ENCODE peak calls at places on chromosomes 2 and 18, in five cellular contexts. G is fibroblast of lung, L is mammary epithelial cell, B is hepatocyte, O is astrocyte. Y is an unnamed sample.

GRCh38 chr18:24544141-24544498 is 83.7 kb downstream of the HRH4 start:
- DNase-seq in O (no peak), L (peak; percentile 38), B (peak; percentile 62), G (no peak), Y (peak; percentile 42)

GRCh38 chr18:8151176-8151575 is 458.1 kb upstream of the RAB12 start:
- DNase-seq in G (peak; percentile 24), O (no peak), B (no peak), L (no peak), Y (no peak)

GRCh38 chr2:104848526-104848925 is 5.4 kb upstream of the POU3F3 start:
- DNase-seq in L (no peak), O (no peak), B (no peak), G (peak; percentile 51), Y (no peak)

GRCh38 chr2:226548706-226549105 is 250.9 kb downstream of the IRS1 start:
- DNase-seq in B (no peak), O (peak; percentile 47), G (peak; percentile 58), L (no peak), Y (no peak)

GRCh38 chr2:9984217-9984739 is 32.8 kb downstream of the GRHL1 start:
- DNase-seq in O (peak; percentile 32), B (peak; percentile 56), L (peak; percentile 11), G (peak; percentile 41), Y (peak; percentile 73)

GRCh38 chr2:224983719-224984388 is 58.4 kb downstream of the DOCK10 start:
- DNase-seq in L (no peak), O (peak; percentile 47), G (peak; percentile 52), B (peak; percentile 7), Y (no peak)

GRCh38 chr2:16103614-16104344 is 163.4 kb downstream of the MYCN start:
- DNase-seq in L (no peak), O (no peak), B (no peak), G (no peak), Y (no peak)

GRCh38 chr18:79422022-79422782 is 26.5 kb downstream of the NFATC1 start:
- DNase-seq in O (peak; percentile 62), B (no peak), L (no peak), G (peak; percentile 69), Y (no peak)

GRCh38 chr2:31429040-31429439 is 14.5 kb upstream of the XDH start:
- DNase-seq in L (no peak), G (no peak), O (no peak), B (no peak), Y (no peak)

GRCh38 chr2:217420868-217421267 is 561.0 kb upstream of the TNP1 start:
- DNase-seq in B (no peak), O (no peak), G (no peak), L (no peak), Y (no peak)

GRCh38 chr2:205403244-205403845 is 279.0 kb upstream of the NRP2 start:
- DNase-seq in B (no peak), G (peak; percentile 93), O (peak; percentile 93), L (no peak), Y (no peak)

GRCh38 chr2:232387451-232388171 is 9.1 kb downstream of the ALPP start:
- DNase-seq in G (no peak), B (no peak), L (no peak), O (no peak), Y (no peak)

GRCh38 chr2:170155022-170155722 is 22.8 kb upstream of the MYO3B start:
- DNase-seq in B (peak; percentile 41), L (no peak), G (peak; percentile 51), O (peak; percentile 33), Y (peak; percentile 95)

GRCh38 chr18:63832470-63832869 is 55.0 kb upstream of the SERPINB2 start:
- DNase-seq in O (peak; percentile 78), L (peak; percentile 85), B (no peak), G (peak; percentile 81), Y (no peak)

GRCh38 chr2:166494140-166494544 is at the start of gene SCN7A:
- DNase-seq in B (peak; percentile 77), O (peak; percentile 54), L (no peak), G (peak; percentile 71), Y (no peak)

GRCh38 chr2:134536312-134536711 is 182.5 kb downstream of the TMEM163 start:
- DNase-seq in L (no peak), G (no peak), O (no peak), B (peak; percentile 48), Y (no peak)

GRCh38 chr18:26453370-26454030 is 94.9 kb downstream of the KCTD1 start:
- DNase-seq in B (no peak), G (no peak), O (no peak), L (no peak), Y (no peak)

GRCh38 chr18:12079504-12080237 is 14.0 kb upstream of the ANKRD62 start:
- DNase-seq in G (peak; percentile 86), B (no peak), O (peak; percentile 82), L (no peak), Y (peak; percentile 91)

GRCh38 chr18:12074734-12075133 is 18.9 kb upstream of the ANKRD62 start:
- DNase-seq in L (no peak), G (no peak), B (no peak), O (no peak), Y (no peak)

GRCh38 chr18:12076424-12077140 is 17.1 kb upstream of the ANKRD62 start:
- DNase-seq in B (peak; percentile 80), O (peak; percentile 35), G (peak; percentile 54), L (peak; percentile 52), Y (no peak)
- H2AFZ ChIP-seq in B (peak overlapping the region; percentile 52), O (peak overlapping the region; percentile 14), G (peak overlapping the region; percentile 10), L (no peak overlapping the region), Y (peak overlapping the region; percentile 9)

GRCh38 chr2:176162911-176163654 is 6.0 kb downstream of the HOXD3 start:
- DNase-seq in L (no peak), O (peak; percentile 57), G (peak; percentile 70), B (no peak), Y (no peak)

GRCh38 chr2:176163655-176164021 is 6.5 kb downstream of the HOXD3 start:
- DNase-seq in O (no peak), B (no peak), L (no peak), G (no peak), Y (no peak)

GRCh38 chr2:176161041-176161785 is 4.1 kb downstream of the HOXD3 start:
- DNase-seq in O (peak; percentile 62), G (peak; percentile 69), B (no peak), L (no peak), Y (no peak)

GRCh38 chr2:176160251-176161040 is 3.3 kb downstream of the HOXD3 start:
- DNase-seq in G (peak; percentile 81), L (no peak), O (peak; percentile 76), B (no peak), Y (no peak)

DNA sequence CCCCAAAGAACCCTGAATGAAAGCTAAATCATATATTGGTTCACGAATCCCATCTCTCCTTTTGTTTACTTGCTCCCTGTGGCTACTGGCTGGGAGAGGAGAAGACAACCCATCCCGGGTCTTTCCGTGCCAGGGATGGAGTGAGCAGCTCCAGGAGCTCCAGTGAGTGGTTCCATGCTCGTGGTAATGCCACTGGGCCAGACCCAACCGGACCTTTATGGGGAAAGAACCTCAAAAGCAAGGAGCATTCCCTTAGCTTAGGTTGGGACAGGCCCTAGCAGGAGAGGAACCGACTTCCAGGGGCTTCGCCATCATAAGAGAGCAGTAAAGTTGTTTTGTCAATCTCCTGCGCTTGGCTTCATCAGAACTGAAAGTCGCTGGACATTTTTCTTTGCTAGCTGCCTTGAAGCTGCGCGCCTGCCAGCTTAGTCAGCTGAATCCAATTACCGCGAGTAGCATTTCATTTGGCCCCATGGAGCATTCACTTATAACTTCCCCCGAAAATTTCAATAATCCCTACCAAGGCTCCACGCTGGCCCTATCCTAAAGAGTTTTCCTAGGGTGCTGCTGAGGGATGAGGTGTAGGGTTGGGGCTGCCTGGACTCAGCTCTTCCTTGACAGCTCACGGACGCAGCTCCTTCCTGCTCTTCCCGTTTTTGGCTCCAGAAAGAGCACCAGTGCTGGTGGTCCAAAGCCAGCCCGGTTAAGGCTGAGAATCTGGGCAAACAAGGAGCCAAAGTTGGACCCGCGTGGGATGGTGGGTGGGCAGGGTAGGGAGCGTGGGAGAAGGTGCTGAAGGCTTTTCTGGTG is 4.9 kb downstream of the HOXD3 start:
- DNase-seq in L (peak; percentile 27), B (no peak), G (peak; percentile 90), O (peak; percentile 88), Y (no peak)
- H3K9me3 ChIP-seq in L (peaks cover 11% of the 10 kb centered on the region), B (no peaks in the 10 kb centered on the region), G (no peaks in the 10 kb centered on the region), O (peaks cover 2% of the 10 kb centered on the region), Y (no peaks in the 10 kb centered on the region)

GRCh38 chr2:111246620-111247061 is 125.9 kb downstream of the BCL2L11 start:
- DNase-seq in O (no peak), G (no peak), L (no peak), B (no peak), Y (peak; percentile 17)

GRCh38 chr2:111251711-111252110 is 131.0 kb downstream of the BCL2L11 start:
- DNase-seq in L (no peak), G (no peak), B (no peak), O (no peak), Y (no peak)

GRCh38 chr2:111247491-111247890 is 126.8 kb downstream of the BCL2L11 start:
- DNase-seq in O (no peak), B (no peak), G (no peak), L (no peak), Y (no peak)

GRCh38 chr2:111252436-111252835 is 131.7 kb downstream of the BCL2L11 start:
- DNase-seq in B (no peak), L (peak; percentile 72), O (peak; percentile 12), G (peak; percentile 38), Y (no peak)

GRCh38 chr2:111250448-111251030 is 129.8 kb downstream of the BCL2L11 start:
- DNase-seq in O (peak; percentile 10), L (no peak), B (no peak), G (no peak), Y (no peak)
- H2AFZ ChIP-seq in O (no peak overlapping the region), L (no peak overlapping the region), B (no peak overlapping the region), G (no peak overlapping the region), Y (no peak overlapping the region)

DNA sequence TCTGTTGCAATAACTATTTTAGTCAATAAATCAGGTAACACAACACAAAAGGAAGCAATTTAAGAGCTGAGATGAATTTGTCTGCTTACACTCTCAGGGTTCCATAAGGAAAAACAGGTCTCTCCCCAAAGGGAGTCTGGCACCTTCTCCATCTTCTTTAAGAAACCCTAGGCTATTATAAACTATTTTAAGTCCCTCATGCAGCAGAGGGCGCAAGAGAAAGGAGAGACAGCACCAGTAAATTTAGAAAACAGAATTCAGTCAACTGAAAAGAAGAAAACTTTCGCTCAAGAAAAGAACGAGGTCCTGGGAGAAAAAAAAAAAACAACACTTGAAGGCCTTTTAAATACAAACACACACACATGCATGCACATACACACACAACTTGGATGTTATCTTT is 19.1 kb downstream of the SULT1C4 start:
- DNase-seq in G (no peak), O (no peak), L (peak; percentile 39), B (no peak), Y (peak; percentile 52)
- H3K9me3 ChIP-seq in G (peaks cover 2% of the 10 kb centered on the region), O (peaks cover 22% of the 10 kb centered on the region), L (peaks cover 8% of the 10 kb centered on the region), B (peaks cover 4% of the 10 kb centered on the region), Y (no peaks in the 10 kb centered on the region)

DNA sequence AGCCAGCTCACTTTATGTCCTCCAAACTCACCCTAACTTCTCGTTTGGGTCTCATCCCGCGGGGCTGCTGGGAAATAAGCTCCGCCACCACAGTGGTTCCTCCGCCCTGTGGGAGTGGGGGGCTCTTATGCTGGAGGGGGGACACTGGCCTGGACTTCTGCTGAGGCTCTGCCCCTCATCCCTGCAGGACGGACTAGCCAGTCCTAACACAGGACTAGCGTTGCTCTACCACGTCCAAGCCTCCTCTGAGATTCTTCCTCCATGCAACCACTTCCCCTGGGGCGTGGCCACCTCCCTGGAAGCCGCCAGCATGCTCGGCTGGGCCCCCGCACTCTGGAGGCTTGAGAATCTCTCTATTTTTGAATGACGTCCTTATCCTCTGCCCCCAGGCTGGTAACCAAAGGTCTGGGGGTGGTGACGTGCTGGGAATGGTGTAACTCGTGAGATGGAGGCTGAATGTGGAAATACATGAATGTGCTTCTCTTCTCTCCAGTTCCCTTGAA is 896 bp upstream of the RAB17 start:
- DNase-seq in G (no peak), L (no peak), O (no peak), B (no peak), Y (no peak)
- H2AFZ ChIP-seq in G (no peak overlapping the region), L (peak overlapping the region; percentile 84), O (no peak overlapping the region), B (no peak overlapping the region), Y (no peak overlapping the region)

Y was measured in endothelial cell of umbilical vein.